ENCODE peak calls at places on chromosomes 7 and 10, in four cellular contexts. I is fibroblast of mammary gland, U is adipocyte, R is HCT116. K is an unnamed sample.

GRCh38 chr10:124650263-124650662 is 93.9 kb downstream of the FAM53B start:
- DNase-seq in R (no peak), U (no peak), I (no peak), K (no peak)

GRCh38 chr10:132841254-132841975 is 55.5 kb upstream of the NKX6-2 start:
- DNase-seq in I (no peak), R (no peak), U (no peak), K (no peak)

GRCh38 chr7:20439384-20439783 is 108.7 kb downstream of the ITGB8 start:
- DNase-seq in U (no peak), I (no peak), R (no peak), K (no peak)

GRCh38 chr7:100034871-100035510 is 14.6 kb upstream of the ZSCAN21 start:
- DNase-seq in I (peak), U (peak), R (no peak), K (no peak)

GRCh38 chr7:41874206-41874770 is 171.4 kb upstream of the INHBA start:
- DNase-seq in I (peak), R (no peak), U (no peak), K (no peak)

GRCh38 chr10:89590326-89590725 is 54.7 kb downstream of the PANK1 start:
- DNase-seq in U (no peak), I (no peak), R (no peak), K (no peak)

GRCh38 chr10:79424221-79425073 is 21.0 kb downstream of the ZCCHC24 start:
- DNase-seq in R (no peak), U (no peak), I (peak), K (no peak)

GRCh38 chr7:116524609-116525297 is at the start of gene CAV1:
- DNase-seq in R (peak), I (peak), U (peak), K (peak)

GRCh38 chr7:157926521-157927167 is 589.8 kb downstream of the DNAJB6 start:
- DNase-seq in R (no peak), I (no peak), U (no peak), K (no peak)

GRCh38 chr10:104657458-104657857 is 16.4 kb downstream of the SORCS3 start:
- DNase-seq in I (no peak), U (no peak), R (no peak), K (no peak)

DNA sequence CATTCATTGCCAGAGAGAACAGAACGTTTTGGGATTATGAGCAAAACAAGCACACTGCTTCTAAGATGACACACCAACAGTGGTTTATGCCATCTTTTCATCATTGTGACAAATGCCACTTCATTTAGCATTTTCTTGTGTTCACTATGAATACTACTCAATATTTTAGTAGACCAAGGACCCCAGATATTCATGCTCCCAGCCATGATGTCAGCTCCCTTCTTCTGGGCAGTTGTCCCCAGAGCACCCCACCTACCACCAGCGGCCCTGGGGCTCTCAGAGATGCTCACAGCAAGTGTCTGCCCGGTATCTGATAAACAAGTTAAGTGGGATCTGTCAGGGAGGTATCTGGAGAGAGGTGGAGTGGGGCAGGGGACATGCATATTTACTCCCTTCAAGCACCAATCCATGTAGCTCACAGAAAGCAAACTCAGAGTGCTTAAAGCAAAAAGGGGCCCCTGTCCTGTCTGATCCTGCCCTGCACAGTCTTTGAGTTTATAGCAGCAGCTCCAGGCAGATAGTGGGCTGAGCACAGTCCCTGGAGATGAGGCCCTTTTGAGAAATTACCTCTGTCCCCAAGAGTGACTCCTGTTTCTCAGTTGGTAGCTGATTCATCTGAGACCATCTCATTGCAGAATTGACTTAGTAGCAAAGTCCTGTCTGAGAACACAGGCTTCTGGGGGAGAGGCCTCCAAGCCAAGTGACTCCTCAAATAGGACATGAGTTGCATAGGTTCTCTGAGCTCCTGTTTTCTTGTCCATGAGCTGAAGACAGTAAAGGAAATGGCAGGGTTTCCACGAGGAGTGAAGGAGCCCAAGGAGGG is 281.8 kb upstream of the KLF6 start:
- DNase-seq in R (no peak), U (no peak), I (no peak), K (no peak)
- H3K4me3 ChIP-seq in R (no peak), U (no peak), I (no peak), K (no peak)

DNA sequence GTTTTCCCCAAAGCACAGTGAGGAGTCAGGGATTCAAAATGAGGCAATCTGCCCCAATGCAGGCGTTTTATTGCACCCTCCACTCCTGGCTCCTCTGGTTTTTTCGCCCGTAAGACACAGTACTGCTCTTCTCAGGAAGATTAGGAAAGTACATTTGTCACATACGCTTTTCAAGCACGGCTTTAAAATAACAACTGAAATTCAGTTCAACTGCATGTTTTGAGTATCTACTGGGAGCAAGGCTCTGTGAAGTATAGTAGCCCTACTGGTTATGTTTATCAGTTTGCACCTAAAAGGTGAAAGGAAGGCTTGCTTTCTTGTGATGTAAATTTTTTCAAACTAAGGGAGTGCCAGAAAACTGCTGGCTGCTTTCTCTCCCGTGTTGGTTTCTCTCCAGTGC is 1.9 kb upstream of the SGMS1 start:
- DNase-seq in R (no peak), U (no peak), I (peak), K (no peak)
- H3K4me3 ChIP-seq in R (peak), U (peak), I (peak), K (peak)

GRCh38 chr7:145105561-145105960 is 269.7 kb upstream of the TPK1 start:
- DNase-seq in R (no peak), U (no peak), I (no peak), K (peak)

GRCh38 chr7:145104400-145104799 is 268.5 kb upstream of the TPK1 start:
- DNase-seq in R (no peak), U (no peak), I (no peak), K (no peak)

GRCh38 chr7:145106001-145106400 is 270.1 kb upstream of the TPK1 start:
- DNase-seq in I (peak), U (no peak), R (no peak), K (no peak)
- H3K4me3 ChIP-seq in I (no peak), U (no peak), R (no peak), K (no peak)

DNA sequence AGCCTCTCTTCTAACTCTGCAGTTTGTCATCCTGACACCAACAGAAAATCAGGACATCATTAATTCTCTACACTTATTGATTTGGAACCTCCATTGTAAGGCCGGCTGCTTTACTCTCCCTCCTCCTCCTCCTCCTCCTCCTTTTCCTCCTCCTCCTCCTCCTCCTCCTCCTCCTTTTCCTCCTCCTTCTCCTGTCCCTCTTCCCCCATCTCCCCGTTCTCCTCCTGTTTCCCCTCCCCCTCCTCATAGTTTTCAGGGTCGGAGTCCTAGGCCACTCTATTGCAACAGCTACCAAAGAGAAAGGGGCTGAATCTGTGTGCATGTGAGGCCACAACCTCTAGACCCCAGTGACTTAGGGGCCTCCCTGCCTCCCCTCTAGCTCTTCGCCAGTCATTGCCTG is 136.1 kb downstream of the HECW1 start:
- DNase-seq in I (no peak), U (no peak), R (no peak), K (no peak)
- H3K4me3 ChIP-seq in I (peak), U (no peak), R (peak), K (no peak)

DNA sequence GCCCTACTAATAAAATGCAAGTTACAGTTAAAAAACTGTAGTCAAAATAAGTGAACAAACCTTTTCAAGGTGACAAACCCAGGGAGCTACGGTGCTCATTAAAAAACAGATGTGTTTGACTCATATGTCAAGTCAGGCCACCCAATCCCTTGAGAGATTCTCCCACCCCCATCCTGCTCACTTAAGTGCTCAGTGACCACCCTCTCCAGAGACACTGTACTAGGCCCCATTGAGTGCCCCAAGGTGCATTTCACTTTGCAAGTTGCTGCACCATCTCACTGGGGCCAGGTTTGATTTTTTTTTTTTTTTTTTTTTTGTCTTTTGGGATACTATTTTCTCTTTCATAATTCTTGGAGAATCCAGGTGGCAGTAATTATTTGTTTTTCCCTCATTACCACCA is 1.9 kb downstream of the ERV3-1 start:
- DNase-seq in U (no peak), I (no peak), R (no peak), K (no peak)
- H3K4me3 ChIP-seq in U (peak), I (no peak), R (no peak), K (no peak)

DNA sequence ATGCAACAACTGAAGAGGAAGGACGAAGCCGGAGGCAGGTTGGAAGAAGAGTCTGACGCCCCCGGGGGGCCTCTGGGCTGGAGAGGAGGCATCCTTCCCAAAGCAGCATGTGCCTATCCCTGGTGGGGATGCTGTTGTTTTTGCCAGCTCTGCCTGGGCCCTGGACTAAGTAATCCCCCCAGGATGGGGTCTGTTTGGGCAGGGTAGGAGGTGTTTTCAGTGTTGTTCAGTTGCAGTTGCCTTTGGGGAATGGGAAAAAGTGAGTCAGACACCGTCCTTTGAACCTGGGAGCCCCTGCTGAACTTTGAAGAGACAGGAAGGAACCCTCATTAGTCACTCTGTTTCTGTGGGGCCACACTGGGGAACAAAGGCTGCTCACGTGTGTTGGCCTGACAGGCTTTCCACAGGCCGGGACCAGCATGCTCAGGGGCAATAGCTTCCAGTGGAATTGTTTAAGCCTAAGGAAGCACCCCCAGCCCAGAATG is 35.2 kb upstream of the GDF10 start:
- DNase-seq in I (no peak), R (no peak), U (no peak), K (no peak)
- H3K4me3 ChIP-seq in I (no peak), R (no peak), U (no peak), K (no peak)

GRCh38 chr7:94580601-94581000 is 71.0 kb downstream of the CASD1 start:
- DNase-seq in U (peak), R (no peak), I (peak), K (no peak)

GRCh38 chr7:94578615-94579014 is 69.0 kb downstream of the CASD1 start:
- DNase-seq in R (no peak), I (no peak), U (no peak), K (no peak)

GRCh38 chr7:94575646-94576045 is 66.0 kb downstream of the CASD1 start:
- DNase-seq in R (no peak), U (no peak), I (no peak), K (no peak)

GRCh38 chr7:94576316-94576715 is 66.7 kb downstream of the CASD1 start:
- DNase-seq in U (no peak), R (no peak), I (no peak), K (no peak)

GRCh38 chr7:94577357-94577756 is 67.7 kb downstream of the CASD1 start:
- DNase-seq in R (no peak), I (no peak), U (no peak), K (no peak)
- H3K4me3 ChIP-seq in R (no peak), I (no peak), U (no peak), K (no peak)